ENCODE peak calls at places on chromosomes 12 and 14, in nine cellular contexts. I is heart left ventricle, Q is glutamatergic neuron, X is nephron progenitor cell, Y is HFF-Myc, N is hepatocyte, F is astrocyte of the cerebellum, M is left ventricle myocardium inferior, V is heart right ventricle. P is an unnamed sample.

GRCh38 chr14:23539209-23539866 is 12.2 kb downstream of the ZFHX2 start:
- DNase-seq in X (peak; percentile 71), Q (peak; percentile 70), Y (no peak), F (no peak), I (no peak), V (no peak), M (no peak), N (peak; percentile 63), P (peak; percentile 71)

GRCh38 chr14:84785997-84786396 is 743.9 kb upstream of the FLRT2 start:
- DNase-seq in X (no peak), M (no peak), V (no peak), F (no peak), N (no peak), Q (no peak), I (no peak), Y (no peak), P (no peak)

GRCh38 chr12:48750215-48750614 is 33.7 kb upstream of the CCNT1 start:
- DNase-seq in X (no peak), I (no peak), F (no peak), M (no peak), N (no peak), V (no peak), Q (no peak), Y (no peak), P (no peak)

GRCh38 chr14:97723834-97724770 is 926.9 kb downstream of the VRK1 start:
- DNase-seq in F (no peak), Y (no peak), Q (no peak), I (no peak), N (no peak), M (no peak), V (no peak), X (no peak), P (no peak)

GRCh38 chr14:75174066-75174465 is 2.3 kb downstream of the TMED10 start:
- DNase-seq in Q (no peak), V (no peak), N (no peak), F (no peak), X (no peak), I (no peak), M (no peak), Y (no peak), P (no peak)

GRCh38 chr14:92601757-92602417 is 88.3 kb downstream of the RIN3 start:
- DNase-seq in X (no peak), I (no peak), N (no peak), M (no peak), Q (no peak), V (no peak), F (no peak), Y (no peak), P (no peak)

GRCh38 chr14:59484611-59485174 is 376 bp downstream of the JKAMP start:
- DNase-seq in F (no peak), V (no peak), M (no peak), Y (no peak), Q (no peak), N (no peak), X (no peak), I (no peak), P (no peak)

GRCh38 chr12:58593557-58594304 is 326.6 kb downstream of the LRIG3 start:
- DNase-seq in I (no peak), N (no peak), M (no peak), Q (no peak), X (no peak), F (no peak), Y (no peak), V (no peak), P (no peak)

GRCh38 chr12:130115646-130116045 is 46.6 kb upstream of the FZD10 start:
- DNase-seq in M (no peak), X (no peak), V (no peak), Y (no peak), N (no peak), F (no peak), Q (no peak), I (no peak), P (no peak)

GRCh38 chr14:106039400-106039799 is 513.0 kb downstream of the TMEM121 start:
- DNase-seq in I (no peak), V (no peak), N (no peak), F (no peak), X (no peak), M (no peak), Y (no peak), Q (no peak), P (no peak)

GRCh38 chr14:21520718-21521117 is 5.4 kb downstream of the SALL2 start:
- DNase-seq in F (no peak), Y (no peak), V (no peak), M (no peak), Q (no peak), X (no peak), N (no peak), I (no peak), P (no peak)

GRCh38 chr14:103721334-103722120 is 5.9 kb downstream of the ZFYVE21 start:
- DNase-seq in V (no peak), I (no peak), Q (no peak), N (no peak), X (no peak), F (peak; percentile 82), M (no peak), Y (no peak), P (no peak)

GRCh38 chr12:123393747-123394146 is 9.8 kb downstream of the KMT5A start:
- DNase-seq in X (no peak), V (no peak), I (no peak), Y (no peak), N (no peak), Q (no peak), M (no peak), F (no peak), P (no peak)

GRCh38 chr14:105492051-105492965 is 1.3 kb downstream of the TEDC1 start:
- DNase-seq in Y (no peak), I (peak; percentile 43), V (peak; percentile 36), N (peak; percentile 5), X (peak; percentile 10), F (no peak), Q (peak; percentile 14), M (peak; percentile 51), P (no peak)

GRCh38 chr14:58466459-58466858 is 38.9 kb downstream of the KIAA0586 start:
- DNase-seq in M (no peak), Q (no peak), I (no peak), Y (no peak), F (no peak), N (no peak), V (no peak), X (no peak), P (no peak)

GRCh38 chr12:57222286-57223190 is 5.9 kb downstream of the NXPH4 start:
- DNase-seq in M (no peak), V (no peak), I (no peak), F (no peak), Q (no peak), N (no peak), X (no peak), Y (no peak), P (no peak)
- TF ChIP-seq CTCF in M (no peak), V (no peak), I (no peak), F (no peak), Q (no peak), N (no peak), X (no peak), Y (no peak), P (no peak)

GRCh38 chr12:2877047-2877958 is at the start of the genes FOXM1 and RHNO1:
- DNase-seq in X (peak; percentile 93), I (peak; percentile 90), V (peak; percentile 90), N (peak; percentile 95), Q (peak; percentile 92), Y (no peak), M (peak; percentile 89), F (peak; percentile 83), P (peak; percentile 92)

GRCh38 chr12:2877959-2878732 is 1.1 kb downstream of the RHNO1 start:
- DNase-seq in V (no peak), Y (no peak), F (no peak), M (no peak), N (peak; percentile 45), Q (no peak), I (no peak), X (no peak), P (no peak)

GRCh38 chr12:2879853-2880252 is 2.8 kb downstream of the RHNO1 start:
- DNase-seq in Y (no peak), I (no peak), N (no peak), M (no peak), V (no peak), F (no peak), X (no peak), Q (no peak), P (no peak)

GRCh38 chr12:2876431-2877046 is 435 bp downstream of the FOXM1 start:
- DNase-seq in I (no peak), V (no peak), Q (no peak), X (no peak), N (no peak), M (no peak), Y (no peak), F (no peak), P (peak; percentile 15)
- TF ChIP-seq CTCF in I (no peak), V (no peak), Q (no peak), X (no peak), N (no peak), M (no peak), Y (no peak), F (no peak), P (no peak)

GRCh38 chr12:91575631-91576030 is 393.0 kb upstream of the DCN start:
- DNase-seq in X (no peak), V (no peak), N (no peak), Q (no peak), F (no peak), M (no peak), Y (no peak), I (no peak), P (no peak)

GRCh38 chr12:91582799-91583198 is 400.2 kb upstream of the DCN start:
- DNase-seq in Q (no peak), I (no peak), N (no peak), X (no peak), M (no peak), V (no peak), F (no peak), Y (no peak), P (no peak)

GRCh38 chr12:91577586-91578539 is 395.2 kb upstream of the DCN start:
- DNase-seq in Q (no peak), M (no peak), Y (peak; percentile 3), V (no peak), N (peak; percentile 12), X (no peak), F (no peak), I (no peak), P (no peak)

GRCh38 chr12:91576432-91576831 is 393.8 kb upstream of the DCN start:
- DNase-seq in I (no peak), V (no peak), Y (no peak), M (no peak), F (no peak), Q (no peak), X (no peak), N (no peak), P (no peak)

GRCh38 chr12:91579516-91580263 is 397.1 kb upstream of the DCN start:
- DNase-seq in N (no peak), Y (no peak), I (no peak), F (no peak), Q (no peak), X (no peak), M (no peak), V (no peak), P (no peak)
- TF ChIP-seq CTCF in N (no peak), Y (no peak), I (no peak), F (no peak), Q (no peak), X (no peak), M (no peak), V (no peak), P (no peak)

GRCh38 chr14:53883739-53884138 is 72.9 kb downstream of the BMP4 start:
- DNase-seq in M (no peak), N (no peak), F (no peak), Q (no peak), Y (no peak), X (no peak), V (no peak), I (no peak), P (no peak)
- TF ChIP-seq CTCF in M (no peak), N (no peak), F (no peak), Q (no peak), Y (no peak), X (no peak), V (no peak), I (no peak), P (no peak)

P was measured in endothelial cell.